ENCODE peak calls at places on chromosomes 11 and 22, in seven cellular contexts. One of them, this sample, is unnamed.

GRCh38 chr11:34206598-34207300 is 101.3 kb downstream of the NAT10 start:
- DNase-seq in SK-N-SH: peak
- DNase-seq in HepG2: no peak
- DNase-seq in K562: no peak
- DNase-seq in GM12878: no peak
- DNase-seq in H1: no peak
- DNase-seq in GM12892: no peak
- DNase-seq in this sample: no peak

GRCh38 chr11:68862426-68862825 is 20.7 kb upstream of the CPT1A start:
- DNase-seq in SK-N-SH: no peak
- DNase-seq in HepG2: no peak
- DNase-seq in K562: no peak
- DNase-seq in GM12878: no peak
- DNase-seq in H1: no peak
- DNase-seq in GM12892: no peak
- DNase-seq in this sample: no peak

GRCh38 chr11:15843309-15843857 is 513.0 kb downstream of the SOX6 start:
- DNase-seq in SK-N-SH: peak
- DNase-seq in HepG2: no peak
- DNase-seq in K562: no peak
- DNase-seq in GM12878: no peak
- DNase-seq in H1: no peak
- DNase-seq in GM12892: no peak
- DNase-seq in this sample: no peak

GRCh38 chr11:106585061-106585460 is 433.2 kb downstream of the GUCY1A2 start:
- DNase-seq in SK-N-SH: peak
- DNase-seq in HepG2: peak
- DNase-seq in K562: no peak
- DNase-seq in GM12878: no peak
- DNase-seq in H1: peak
- DNase-seq in GM12892: no peak
- DNase-seq in this sample: no peak

GRCh38 chr11:17510507-17511206 is 33.6 kb downstream of the USH1C start:
- DNase-seq in SK-N-SH: no peak
- DNase-seq in HepG2: no peak
- DNase-seq in K562: no peak
- DNase-seq in GM12878: no peak
- DNase-seq in H1: no peak
- DNase-seq in GM12892: no peak
- DNase-seq in this sample: no peak

GRCh38 chr11:119340335-119341221 is at the start of gene C1QTNF5:
- DNase-seq in SK-N-SH: peak
- DNase-seq in HepG2: no peak
- DNase-seq in K562: no peak
- DNase-seq in GM12878: no peak
- DNase-seq in H1: no peak
- DNase-seq in GM12892: no peak
- DNase-seq in this sample: no peak

GRCh38 chr11:46755962-46756361 is 36.9 kb downstream of the F2 start:
- DNase-seq in SK-N-SH: no peak
- DNase-seq in HepG2: no peak
- DNase-seq in K562: no peak
- DNase-seq in GM12878: no peak
- DNase-seq in H1: no peak
- DNase-seq in GM12892: no peak
- DNase-seq in this sample: no peak

GRCh38 chr11:110000045-110000502 is 93.1 kb upstream of the ZC3H12C start:
- DNase-seq in SK-N-SH: no peak
- DNase-seq in HepG2: no peak
- DNase-seq in K562: peak
- DNase-seq in GM12878: peak
- DNase-seq in H1: no peak
- DNase-seq in GM12892: peak
- DNase-seq in this sample: peak

GRCh38 chr22:20741634-20742581 is 32.0 kb upstream of the SERPIND1 start:
- DNase-seq in SK-N-SH: peak
- DNase-seq in HepG2: peak
- DNase-seq in K562: peak
- DNase-seq in GM12878: no peak
- DNase-seq in H1: no peak
- DNase-seq in GM12892: no peak
- DNase-seq in this sample: no peak

GRCh38 chr11:290621-291231 is 1.8 kb downstream of the PGGHG start:
- DNase-seq in SK-N-SH: no peak
- DNase-seq in HepG2: no peak
- DNase-seq in K562: no peak
- DNase-seq in GM12878: no peak
- DNase-seq in H1: no peak
- DNase-seq in GM12892: no peak
- DNase-seq in this sample: no peak

GRCh38 chr11:19352072-19352735 is 111.5 kb upstream of the E2F8 start:
- DNase-seq in SK-N-SH: no peak
- DNase-seq in HepG2: no peak
- DNase-seq in K562: no peak
- DNase-seq in GM12878: no peak
- DNase-seq in H1: no peak
- DNase-seq in GM12892: no peak
- DNase-seq in this sample: no peak

GRCh38 chr11:19353287-19353686 is 112.5 kb upstream of the E2F8 start:
- DNase-seq in SK-N-SH: no peak
- DNase-seq in HepG2: no peak
- DNase-seq in K562: no peak
- DNase-seq in GM12878: no peak
- DNase-seq in H1: no peak
- DNase-seq in GM12892: no peak
- DNase-seq in this sample: no peak

GRCh38 chr11:19350093-19350665 is 109.4 kb upstream of the E2F8 start:
- DNase-seq in SK-N-SH: no peak
- DNase-seq in HepG2: no peak
- DNase-seq in K562: no peak
- DNase-seq in GM12878: no peak
- DNase-seq in H1: no peak
- DNase-seq in GM12892: no peak
- DNase-seq in this sample: no peak

GRCh38 chr11:19352736-19353110 is 112.0 kb upstream of the E2F8 start:
- DNase-seq in SK-N-SH: no peak
- DNase-seq in HepG2: no peak
- DNase-seq in K562: no peak
- DNase-seq in GM12878: no peak
- DNase-seq in H1: no peak
- DNase-seq in GM12892: no peak
- DNase-seq in this sample: no peak

GRCh38 chr11:19351426-19351825 is 110.7 kb upstream of the E2F8 start:
- DNase-seq in SK-N-SH: no peak
- DNase-seq in HepG2: no peak
- DNase-seq in K562: no peak
- DNase-seq in GM12878: no peak
- DNase-seq in H1: no peak
- DNase-seq in GM12892: no peak
- DNase-seq in this sample: no peak
- TF ChIP-seq TAF1 in SK-N-SH: no peak
- TF ChIP-seq TAF1 in HepG2: no peak
- TF ChIP-seq TAF1 in K562: no peak
- TF ChIP-seq TAF1 in GM12878: no peak
- TF ChIP-seq TAF1 in H1: no peak
- TF ChIP-seq TAF1 in GM12892: no peak
- TF ChIP-seq TAF1 in this sample: no peak

DNA sequence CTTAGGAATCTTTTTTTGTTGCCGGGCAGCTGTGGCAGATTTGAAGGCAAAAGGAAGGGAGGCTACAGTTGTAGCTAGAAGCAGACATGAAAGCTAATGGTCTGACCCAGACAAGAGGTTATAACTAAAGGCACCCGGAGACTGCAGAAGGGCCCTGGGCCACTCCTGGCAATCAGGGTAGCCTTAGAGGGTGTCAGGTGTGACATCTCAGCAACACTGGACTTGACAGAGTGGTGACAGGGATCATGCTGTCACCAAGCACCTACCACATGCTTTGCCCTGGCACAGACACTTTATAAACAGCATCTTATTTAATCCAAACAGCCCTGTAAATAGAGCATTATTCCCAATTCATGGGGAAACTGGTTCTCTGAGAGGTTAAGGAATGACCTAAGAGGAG is 25.7 kb downstream of the TUB start:
- DNase-seq in SK-N-SH: no peak
- DNase-seq in HepG2: no peak
- DNase-seq in K562: no peak
- DNase-seq in GM12878: no peak
- DNase-seq in H1: no peak
- DNase-seq in GM12892: no peak
- DNase-seq in this sample: no peak
- TF ChIP-seq TAF1 in SK-N-SH: no peak
- TF ChIP-seq TAF1 in HepG2: no peak
- TF ChIP-seq TAF1 in K562: no peak
- TF ChIP-seq TAF1 in GM12878: no peak
- TF ChIP-seq TAF1 in H1: no peak
- TF ChIP-seq TAF1 in GM12892: no peak
- TF ChIP-seq TAF1 in this sample: no peak

GRCh38 chr22:32644252-32645100 is 157.0 kb upstream of the TIMP3 start:
- DNase-seq in SK-N-SH: no peak
- DNase-seq in HepG2: peak
- DNase-seq in K562: no peak
- DNase-seq in GM12878: no peak
- DNase-seq in H1: no peak
- DNase-seq in GM12892: no peak
- DNase-seq in this sample: no peak
- TF ChIP-seq TAF1 in SK-N-SH: no peak
- TF ChIP-seq TAF1 in HepG2: no peak
- TF ChIP-seq TAF1 in K562: no peak
- TF ChIP-seq TAF1 in GM12878: no peak
- TF ChIP-seq TAF1 in H1: no peak
- TF ChIP-seq TAF1 in GM12892: no peak
- TF ChIP-seq TAF1 in this sample: no peak

GRCh38 chr11:8873966-8874365 is 37.0 kb upstream of the AKIP1 start:
- DNase-seq in SK-N-SH: no peak
- DNase-seq in HepG2: no peak
- DNase-seq in K562: no peak
- DNase-seq in GM12878: no peak
- DNase-seq in H1: no peak
- DNase-seq in GM12892: no peak
- DNase-seq in this sample: no peak
- TF ChIP-seq TAF1 in SK-N-SH: no peak
- TF ChIP-seq TAF1 in HepG2: no peak
- TF ChIP-seq TAF1 in K562: no peak
- TF ChIP-seq TAF1 in GM12878: no peak
- TF ChIP-seq TAF1 in H1: no peak
- TF ChIP-seq TAF1 in GM12892: no peak
- TF ChIP-seq TAF1 in this sample: no peak